ENCODE peak calls at places on chromosome 16, in seven cellular contexts. R, C, P, Q, G, F and L are unnamed samples.

GRCh38 chr16:15396948-15397594 is 1.5 kb downstream of the MPV17L start:
- DNase-seq in G (no peak), C (no peak), R (no peak), F (no peak), P (no peak), Q (no peak), L (no peak)

GRCh38 chr16:89037261-89038152 is 56.1 kb upstream of the ACSF3 start:
- DNase-seq in G (no peak), F (no peak), R (no peak), C (no peak), P (no peak), Q (no peak), L (peak; percentile 34)

GRCh38 chr16:88289549-88290344 is 93.0 kb upstream of the ZNF469 start:
- DNase-seq in G (no peak), P (no peak), C (no peak), Q (no peak), F (no peak), R (peak; percentile 14), L (no peak)

GRCh38 chr16:4660454-4661007 is 32.8 kb upstream of the NUDT16L1 start:
- DNase-seq in C (peak; percentile 73), F (no peak), Q (no peak), R (peak; percentile 51), G (peak; percentile 68), P (peak; percentile 62), L (peak; percentile 83)

GRCh38 chr16:15759070-15759469 is 97.8 kb downstream of the MYH11 start:
- DNase-seq in C (no peak), G (no peak), Q (no peak), F (no peak), R (no peak), P (no peak), L (no peak)

GRCh38 chr16:85778873-85779272 is 20.5 kb downstream of the EMC8 start:
- DNase-seq in G (no peak), R (no peak), P (no peak), Q (no peak), F (no peak), C (no peak), L (no peak)

GRCh38 chr16:30183961-30184429 is 593 bp downstream of the CORO1A start:
- DNase-seq in P (peak; percentile 80), F (no peak), C (peak; percentile 62), R (peak; percentile 24), G (no peak), Q (no peak), L (no peak)

GRCh38 chr16:87789437-87790277 is 23.9 kb upstream of the KLHDC4 start:
- DNase-seq in G (no peak), R (no peak), P (no peak), F (peak; percentile 62), Q (no peak), C (no peak), L (no peak)

GRCh38 chr16:61228371-61228770 is 807.9 kb downstream of the CDH8 start:
- DNase-seq in C (no peak), P (no peak), G (no peak), R (no peak), F (no peak), Q (no peak), L (no peak)

GRCh38 chr16:11534262-11534661 is 52.5 kb downstream of the LITAF start:
- DNase-seq in C (no peak), R (no peak), P (no peak), Q (no peak), F (no peak), G (no peak), L (no peak)

GRCh38 chr16:65833171-65833871 is 533.2 kb upstream of the CDH5 start:
- DNase-seq in P (no peak), F (no peak), G (no peak), Q (no peak), C (no peak), R (no peak), L (no peak)

GRCh38 chr16:149024-149675 is 3.3 kb upstream of the HBZ start:
- DNase-seq in G (no peak), C (no peak), Q (no peak), R (no peak), F (no peak), P (no peak), L (no peak)

GRCh38 chr16:53372942-53373871 is 61.1 kb upstream of the RBL2 start:
- DNase-seq in R (no peak), P (peak; percentile 53), G (no peak), C (peak; percentile 53), Q (no peak), F (peak; percentile 30), L (peak; percentile 69)

GRCh38 chr16:9681556-9681955 is 500.7 kb downstream of the GRIN2A start:
- DNase-seq in Q (no peak), R (no peak), F (no peak), C (no peak), G (no peak), P (no peak), L (no peak)

GRCh38 chr16:57941016-57941656 is 29.8 kb downstream of the CNGB1 start:
- DNase-seq in C (peak; percentile 33), Q (peak; percentile 68), F (peak; percentile 49), R (peak; percentile 75), P (no peak), G (no peak), L (peak; percentile 88)

GRCh38 chr16:67803894-67804293 is 2.5 kb downstream of the RANBP10 start:
- DNase-seq in C (no peak), Q (no peak), P (no peak), R (no peak), F (no peak), G (no peak), L (no peak)

GRCh38 chr16:30698816-30699614 is at the start of gene SRCAP:
- DNase-seq in G (peak; percentile 83), Q (peak; percentile 66), P (peak; percentile 68), C (peak; percentile 90), R (peak; percentile 86), F (peak; percentile 85), L (peak; percentile 95)

GRCh38 chr16:2529961-2530628 is 1.1 kb downstream of the CEMP1 start:
- DNase-seq in G (no peak), P (no peak), F (no peak), R (no peak), C (no peak), Q (no peak), L (no peak)

GRCh38 chr16:25950586-25951201 is 258.9 kb downstream of the HS3ST4 start:
- DNase-seq in R (no peak), C (no peak), F (no peak), Q (no peak), G (no peak), P (no peak), L (no peak)

GRCh38 chr16:79628501-79628975 is 28.0 kb upstream of the MAF start:
- DNase-seq in P (peak; percentile 5), F (no peak), Q (no peak), C (no peak), R (no peak), G (no peak), L (no peak)

GRCh38 chr16:24075302-24075701 is 180.8 kb upstream of the CACNG3 start:
- DNase-seq in G (no peak), R (no peak), C (no peak), P (no peak), Q (no peak), F (no peak), L (no peak)

GRCh38 chr16:53999841-54000240 is 286.7 kb downstream of the IRX3 start:
- DNase-seq in Q (no peak), P (no peak), R (no peak), C (no peak), G (no peak), F (no peak), L (no peak)

GRCh38 chr16:27762441-27762840 is 212.5 kb downstream of the KATNIP start:
- DNase-seq in F (no peak), R (no peak), P (no peak), G (no peak), C (no peak), Q (no peak), L (no peak)

GRCh38 chr16:48547530-48547929 is 62.5 kb downstream of the N4BP1 start:
- DNase-seq in R (no peak), C (no peak), P (no peak), F (no peak), Q (no peak), G (no peak), L (no peak)

GRCh38 chr16:723695-724094 is 2.5 kb downstream of the CCDC78 start:
- DNase-seq in C (no peak), Q (no peak), F (no peak), G (no peak), R (no peak), P (no peak), L (no peak)

GRCh38 chr16:70694088-70694487 is 8.2 kb upstream of the MTSS2 start:
- DNase-seq in C (no peak), Q (no peak), R (no peak), P (no peak), F (no peak), G (no peak), L (no peak)